ENCODE peak calls at places on chromosome 6, in nine cellular contexts. One of them, this sample, is unnamed.

GRCh38 chr6:106000935-106001334 is 85.2 kb upstream of the PRDM1 start:
- DNase-seq in AG09309: no peak
- DNase-seq in sigmoid colon: no peak
- DNase-seq in colonic mucosa: no peak
- DNase-seq in astrocyte of the cerebellum: no peak
- DNase-seq in AG10803: no peak
- DNase-seq in WTC11: no peak
- DNase-seq in HepG2: no peak
- DNase-seq in tibial artery: no peak
- DNase-seq in this sample: no peak

GRCh38 chr6:3822747-3823445 is 26.3 kb upstream of the FAM50B start:
- DNase-seq in WTC11: no peak
- DNase-seq in colonic mucosa: no peak
- DNase-seq in HepG2: no peak
- DNase-seq in astrocyte of the cerebellum: no peak
- DNase-seq in AG10803: peak; percentile 54
- DNase-seq in sigmoid colon: no peak
- DNase-seq in AG09309: no peak
- DNase-seq in tibial artery: no peak
- DNase-seq in this sample: no peak

GRCh38 chr6:39791311-39791710 is 865 bp upstream of the DAAM2 start:
- DNase-seq in tibial artery: no peak
- DNase-seq in AG10803: peak; percentile 49
- DNase-seq in sigmoid colon: no peak
- DNase-seq in WTC11: no peak
- DNase-seq in colonic mucosa: no peak
- DNase-seq in HepG2: peak; percentile 22
- DNase-seq in AG09309: no peak
- DNase-seq in astrocyte of the cerebellum: no peak
- DNase-seq in this sample: no peak

GRCh38 chr6:166586424-166587156 is at the start of gene RAMACL:
- DNase-seq in HepG2: no peak
- DNase-seq in AG10803: no peak
- DNase-seq in tibial artery: no peak
- DNase-seq in colonic mucosa: peak; percentile 36
- DNase-seq in sigmoid colon: no peak
- DNase-seq in WTC11: peak; percentile 65
- DNase-seq in AG09309: no peak
- DNase-seq in astrocyte of the cerebellum: no peak
- DNase-seq in this sample: no peak

GRCh38 chr6:39934060-39934757 is at the start of gene MOCS1:
- DNase-seq in sigmoid colon: peak; percentile 92
- DNase-seq in tibial artery: peak; percentile 94
- DNase-seq in AG10803: peak; percentile 61
- DNase-seq in HepG2: peak; percentile 70
- DNase-seq in colonic mucosa: peak; percentile 88
- DNase-seq in astrocyte of the cerebellum: no peak
- DNase-seq in AG09309: no peak
- DNase-seq in WTC11: peak; percentile 87
- DNase-seq in this sample: peak; percentile 68

GRCh38 chr6:120938164-120938875 is 396.0 kb downstream of the TBC1D32 start:
- DNase-seq in AG09309: no peak
- DNase-seq in astrocyte of the cerebellum: no peak
- DNase-seq in sigmoid colon: no peak
- DNase-seq in tibial artery: no peak
- DNase-seq in AG10803: no peak
- DNase-seq in WTC11: no peak
- DNase-seq in HepG2: no peak
- DNase-seq in colonic mucosa: no peak
- DNase-seq in this sample: no peak

GRCh38 chr6:10962673-10963072 is 75.8 kb downstream of the SYCP2L start:
- DNase-seq in astrocyte of the cerebellum: peak; percentile 37
- DNase-seq in AG10803: peak; percentile 80
- DNase-seq in AG09309: peak; percentile 65
- DNase-seq in WTC11: no peak
- DNase-seq in sigmoid colon: no peak
- DNase-seq in HepG2: no peak
- DNase-seq in tibial artery: no peak
- DNase-seq in colonic mucosa: no peak
- DNase-seq in this sample: no peak

GRCh38 chr6:33985333-33985751 is 160.5 kb downstream of the GRM4 start:
- DNase-seq in colonic mucosa: peak; percentile 32
- DNase-seq in sigmoid colon: no peak
- DNase-seq in astrocyte of the cerebellum: no peak
- DNase-seq in AG10803: no peak
- DNase-seq in tibial artery: peak; percentile 50
- DNase-seq in AG09309: no peak
- DNase-seq in HepG2: no peak
- DNase-seq in WTC11: no peak
- DNase-seq in this sample: no peak

GRCh38 chr6:123640567-123641187 is 3.9 kb upstream of the TRDN start:
- DNase-seq in AG10803: no peak
- DNase-seq in WTC11: no peak
- DNase-seq in HepG2: no peak
- DNase-seq in AG09309: no peak
- DNase-seq in astrocyte of the cerebellum: no peak
- DNase-seq in sigmoid colon: no peak
- DNase-seq in colonic mucosa: no peak
- DNase-seq in tibial artery: no peak
- DNase-seq in this sample: no peak

GRCh38 chr6:47678739-47679138 is 19.6 kb upstream of the ADGRF4 start:
- DNase-seq in AG09309: no peak
- DNase-seq in astrocyte of the cerebellum: no peak
- DNase-seq in sigmoid colon: no peak
- DNase-seq in colonic mucosa: no peak
- DNase-seq in tibial artery: no peak
- DNase-seq in HepG2: no peak
- DNase-seq in AG10803: no peak
- DNase-seq in WTC11: no peak
- DNase-seq in this sample: no peak

GRCh38 chr6:12266571-12266970 is 23.6 kb upstream of the EDN1 start:
- DNase-seq in tibial artery: no peak
- DNase-seq in AG09309: no peak
- DNase-seq in HepG2: no peak
- DNase-seq in astrocyte of the cerebellum: peak; percentile 68
- DNase-seq in AG10803: peak; percentile 77
- DNase-seq in colonic mucosa: no peak
- DNase-seq in WTC11: no peak
- DNase-seq in sigmoid colon: no peak
- DNase-seq in this sample: no peak

GRCh38 chr6:3825331-3825831 is 23.8 kb upstream of the FAM50B start:
- DNase-seq in HepG2: peak; percentile 77
- DNase-seq in tibial artery: peak; percentile 87
- DNase-seq in AG10803: peak; percentile 56
- DNase-seq in AG09309: no peak
- DNase-seq in sigmoid colon: peak; percentile 77
- DNase-seq in WTC11: peak; percentile 75
- DNase-seq in colonic mucosa: no peak
- DNase-seq in astrocyte of the cerebellum: no peak
- DNase-seq in this sample: peak; percentile 50

GRCh38 chr6:99613398-99613704 is 6.7 kb downstream of the PRDM13 start:
- DNase-seq in HepG2: no peak
- DNase-seq in colonic mucosa: peak; percentile 41
- DNase-seq in tibial artery: no peak
- DNase-seq in astrocyte of the cerebellum: no peak
- DNase-seq in WTC11: peak; percentile 79
- DNase-seq in AG10803: peak; percentile 20
- DNase-seq in AG09309: no peak
- DNase-seq in sigmoid colon: no peak
- DNase-seq in this sample: no peak

GRCh38 chr6:6556738-6557503 is 31.6 kb upstream of the LY86 start:
- DNase-seq in astrocyte of the cerebellum: no peak
- DNase-seq in sigmoid colon: no peak
- DNase-seq in WTC11: peak; percentile 71
- DNase-seq in tibial artery: no peak
- DNase-seq in AG09309: peak; percentile 23
- DNase-seq in colonic mucosa: peak; percentile 46
- DNase-seq in HepG2: peak; percentile 53
- DNase-seq in AG10803: peak; percentile 31
- DNase-seq in this sample: no peak

GRCh38 chr6:168274046-168274952 is 45.3 kb downstream of the DACT2 start:
- DNase-seq in AG09309: no peak
- DNase-seq in AG10803: no peak
- DNase-seq in sigmoid colon: no peak
- DNase-seq in colonic mucosa: peak; percentile 76
- DNase-seq in HepG2: peak; percentile 98
- DNase-seq in astrocyte of the cerebellum: no peak
- DNase-seq in WTC11: no peak
- DNase-seq in tibial artery: peak; percentile 45
- DNase-seq in this sample: no peak

GRCh38 chr6:100657678-100658330 is 193.1 kb upstream of the SIM1 start:
- DNase-seq in AG09309: no peak
- DNase-seq in HepG2: no peak
- DNase-seq in AG10803: peak; percentile 25
- DNase-seq in sigmoid colon: no peak
- DNase-seq in astrocyte of the cerebellum: peak; percentile 8
- DNase-seq in WTC11: no peak
- DNase-seq in tibial artery: no peak
- DNase-seq in colonic mucosa: no peak
- DNase-seq in this sample: no peak

GRCh38 chr6:113620372-113620771 is 236.8 kb upstream of the MARCKS start:
- DNase-seq in AG10803: peak; percentile 17
- DNase-seq in HepG2: no peak
- DNase-seq in colonic mucosa: no peak
- DNase-seq in tibial artery: no peak
- DNase-seq in sigmoid colon: no peak
- DNase-seq in WTC11: no peak
- DNase-seq in AG09309: no peak
- DNase-seq in astrocyte of the cerebellum: no peak
- DNase-seq in this sample: no peak

DNA sequence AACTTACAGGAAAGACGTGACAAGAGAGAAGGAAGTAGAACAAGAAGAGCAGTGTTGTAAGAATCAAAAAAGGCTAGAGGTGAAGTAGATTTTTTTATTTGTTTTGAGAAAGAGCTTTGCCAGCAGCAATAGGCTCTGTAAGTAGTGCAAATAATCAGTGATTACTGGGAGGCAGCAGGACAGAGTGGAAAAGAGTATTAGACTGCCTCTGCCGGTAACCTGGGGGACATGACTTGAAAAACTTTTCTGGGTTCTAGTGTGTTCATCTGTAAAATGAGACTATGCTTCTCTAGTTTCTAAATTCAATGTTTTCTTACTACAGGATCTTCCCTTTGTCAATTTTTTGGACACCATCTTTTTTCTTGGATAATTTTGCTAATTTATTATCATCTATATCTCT is 5.8 kb upstream of the IRAK1BP1 start:
- DNase-seq in tibial artery: no peak
- DNase-seq in WTC11: no peak
- DNase-seq in AG09309: no peak
- DNase-seq in AG10803: no peak
- DNase-seq in colonic mucosa: no peak
- DNase-seq in sigmoid colon: no peak
- DNase-seq in astrocyte of the cerebellum: no peak
- DNase-seq in HepG2: peak; percentile 41
- DNase-seq in this sample: no peak
- TF ChIP-seq CTCF in tibial artery: no peak
- TF ChIP-seq CTCF in WTC11: no peak
- TF ChIP-seq CTCF in AG09309: no peak
- TF ChIP-seq CTCF in AG10803: no peak
- TF ChIP-seq CTCF in colonic mucosa: no peak
- TF ChIP-seq CTCF in sigmoid colon: no peak
- TF ChIP-seq CTCF in astrocyte of the cerebellum: no peak
- TF ChIP-seq CTCF in HepG2: peak; percentile 36
- TF ChIP-seq CTCF in this sample: no peak

GRCh38 chr6:134706153-134706552 is 243.7 kb downstream of the ALDH8A1 start:
- DNase-seq in AG10803: no peak
- DNase-seq in tibial artery: no peak
- DNase-seq in AG09309: no peak
- DNase-seq in HepG2: no peak
- DNase-seq in WTC11: no peak
- DNase-seq in colonic mucosa: no peak
- DNase-seq in sigmoid colon: no peak
- DNase-seq in astrocyte of the cerebellum: no peak
- DNase-seq in this sample: no peak
- TF ChIP-seq CTCF in AG10803: no peak
- TF ChIP-seq CTCF in tibial artery: no peak
- TF ChIP-seq CTCF in AG09309: no peak
- TF ChIP-seq CTCF in HepG2: no peak
- TF ChIP-seq CTCF in WTC11: no peak
- TF ChIP-seq CTCF in colonic mucosa: no peak
- TF ChIP-seq CTCF in sigmoid colon: no peak
- TF ChIP-seq CTCF in astrocyte of the cerebellum: no peak
- TF ChIP-seq CTCF in this sample: no peak

DNA sequence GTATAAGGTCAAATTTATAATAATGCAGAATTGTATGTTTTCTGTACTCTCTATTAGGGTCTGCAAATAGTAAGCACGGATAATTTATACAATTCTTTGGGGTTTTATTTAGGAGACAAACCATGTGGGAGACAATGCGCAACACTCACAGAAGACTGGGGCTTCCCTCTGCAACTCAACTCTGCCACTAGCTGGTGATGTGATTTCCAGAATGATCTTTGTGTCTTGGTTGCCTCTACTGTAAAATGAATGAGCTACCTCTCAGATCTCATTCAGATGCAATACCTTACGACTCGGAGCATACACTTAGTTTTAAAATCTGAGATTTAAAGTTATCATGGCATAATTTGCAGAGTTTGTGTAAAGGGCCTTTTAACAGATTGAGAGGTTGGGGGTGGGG is 6.4 kb downstream of the MAN1A1 start:
- DNase-seq in sigmoid colon: no peak
- DNase-seq in astrocyte of the cerebellum: no peak
- DNase-seq in AG10803: no peak
- DNase-seq in AG09309: no peak
- DNase-seq in tibial artery: no peak
- DNase-seq in HepG2: no peak
- DNase-seq in WTC11: no peak
- DNase-seq in colonic mucosa: no peak
- DNase-seq in this sample: no peak
- TF ChIP-seq CTCF in sigmoid colon: no peak
- TF ChIP-seq CTCF in astrocyte of the cerebellum: no peak
- TF ChIP-seq CTCF in AG10803: peak; percentile 14
- TF ChIP-seq CTCF in AG09309: no peak
- TF ChIP-seq CTCF in tibial artery: no peak
- TF ChIP-seq CTCF in HepG2: no peak
- TF ChIP-seq CTCF in WTC11: no peak
- TF ChIP-seq CTCF in colonic mucosa: no peak
- TF ChIP-seq CTCF in this sample: no peak

GRCh38 chr6:69704916-69705315 is 91.9 kb downstream of the LMBRD1 start:
- DNase-seq in astrocyte of the cerebellum: no peak
- DNase-seq in WTC11: no peak
- DNase-seq in colonic mucosa: no peak
- DNase-seq in HepG2: no peak
- DNase-seq in tibial artery: no peak
- DNase-seq in sigmoid colon: no peak
- DNase-seq in AG09309: no peak
- DNase-seq in AG10803: peak; percentile 1
- DNase-seq in this sample: no peak

GRCh38 chr6:69706724-69707123 is 90.1 kb downstream of the LMBRD1 start:
- DNase-seq in tibial artery: no peak
- DNase-seq in colonic mucosa: no peak
- DNase-seq in astrocyte of the cerebellum: no peak
- DNase-seq in AG10803: no peak
- DNase-seq in sigmoid colon: no peak
- DNase-seq in AG09309: no peak
- DNase-seq in HepG2: no peak
- DNase-seq in WTC11: no peak
- DNase-seq in this sample: no peak

DNA sequence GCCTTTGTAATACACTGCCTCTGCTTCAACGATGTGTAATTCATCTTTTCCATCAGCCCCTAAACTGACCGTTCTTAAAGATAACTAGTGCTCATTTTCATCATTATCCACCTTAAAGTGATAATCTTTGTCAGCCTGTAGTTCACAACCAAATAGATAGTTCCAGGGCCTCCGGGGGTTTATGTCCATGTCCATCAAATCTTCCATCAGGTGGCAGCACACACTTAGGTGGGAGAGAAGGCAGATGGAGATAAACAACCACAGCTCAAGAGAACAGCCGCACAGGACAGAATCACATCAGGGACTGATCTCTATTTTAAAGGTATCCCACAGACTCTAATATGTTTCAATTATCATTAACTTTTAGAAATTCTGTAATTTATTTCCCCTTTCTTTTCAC is 90.9 kb downstream of the LMBRD1 start:
- DNase-seq in WTC11: no peak
- DNase-seq in AG09309: no peak
- DNase-seq in sigmoid colon: no peak
- DNase-seq in AG10803: no peak
- DNase-seq in colonic mucosa: no peak
- DNase-seq in HepG2: no peak
- DNase-seq in astrocyte of the cerebellum: no peak
- DNase-seq in tibial artery: no peak
- DNase-seq in this sample: no peak
- TF ChIP-seq CTCF in WTC11: no peak
- TF ChIP-seq CTCF in AG09309: no peak
- TF ChIP-seq CTCF in sigmoid colon: no peak
- TF ChIP-seq CTCF in AG10803: no peak
- TF ChIP-seq CTCF in colonic mucosa: no peak
- TF ChIP-seq CTCF in HepG2: peak; percentile 8
- TF ChIP-seq CTCF in astrocyte of the cerebellum: no peak
- TF ChIP-seq CTCF in tibial artery: no peak
- TF ChIP-seq CTCF in this sample: no peak

This sample was measured in omental fat pad.